ENCODE peak calls at places on chromosomes 12 and 14, in ten cellular contexts. C is GM12865; Z is foreskin fibroblast; S is transverse colon; B is HCT116; V is adipocyte; H is uterus; F is Jurkat, Clone E6-1; W is stomach; O is left ventricle myocardium inferior. N is an unnamed sample.

GRCh38 chr12:107749094-107749493 is 11.8 kb downstream of the PRDM4 start:
- DNase-seq in V (peak), O (no peak), S (no peak), Z (peak), F (no peak), C (no peak), B (no peak), W (no peak), H (no peak), N (no peak)

GRCh38 chr12:49598527-49598926 is 6.9 kb downstream of the FAM186B start:
- DNase-seq in S (no peak), Z (no peak), F (no peak), W (no peak), H (no peak), C (no peak), B (no peak), V (no peak), O (no peak), N (no peak)

GRCh38 chr12:96140110-96140509 is 54.1 kb upstream of the ELK3 start:
- DNase-seq in Z (peak), O (no peak), S (no peak), H (no peak), F (no peak), W (no peak), V (peak), B (no peak), C (no peak), N (no peak)

GRCh38 chr12:8662592-8662991 is at the start of gene MFAP5:
- DNase-seq in H (no peak), F (no peak), Z (peak), S (no peak), W (no peak), C (no peak), O (no peak), B (no peak), V (peak), N (no peak)

GRCh38 chr12:45966486-45966885 is 23.9 kb downstream of the SCAF11 start:
- DNase-seq in W (no peak), B (no peak), S (no peak), O (no peak), V (peak), Z (peak), H (no peak), C (no peak), F (no peak), N (no peak)

GRCh38 chr14:61598980-61599379 is 96.3 kb upstream of the HIF1A start:
- DNase-seq in V (no peak), B (no peak), W (no peak), O (no peak), S (no peak), C (peak), F (no peak), Z (no peak), H (no peak), N (no peak)

GRCh38 chr14:34782031-34782430 is 67.6 kb upstream of the CFL2 start:
- DNase-seq in H (no peak), V (no peak), Z (peak), B (no peak), O (no peak), S (no peak), F (no peak), W (no peak), C (no peak), N (no peak)

GRCh38 chr14:68124885-68125731 is 305.5 kb downstream of the RAD51B start:
- DNase-seq in Z (peak), C (no peak), V (peak), F (no peak), B (no peak), W (no peak), S (no peak), H (no peak), O (no peak), N (no peak)

GRCh38 chr12:91951571-91951970 is 194.1 kb downstream of the BTG1 start:
- DNase-seq in W (no peak), F (no peak), V (peak), Z (peak), C (no peak), B (no peak), O (no peak), H (no peak), S (no peak), N (no peak)

GRCh38 chr12:123617580-123617979 is 15.7 kb downstream of the DDX55 start:
- DNase-seq in B (no peak), S (no peak), O (no peak), Z (no peak), C (no peak), H (no peak), F (no peak), W (no peak), V (no peak), N (no peak)

GRCh38 chr12:122403115-122403770 is 19.2 kb downstream of the CLIP1 start:
- DNase-seq in C (peak), V (no peak), S (no peak), O (no peak), W (no peak), Z (no peak), B (no peak), F (no peak), H (no peak), N (no peak)

GRCh38 chr14:100654814-100655795 is 67.9 kb upstream of the BEGAIN start:
- DNase-seq in W (peak), C (peak), S (peak), O (no peak), H (no peak), Z (no peak), V (no peak), B (no peak), F (no peak), N (no peak)

GRCh38 chr14:100653409-100653808 is 66.2 kb upstream of the BEGAIN start:
- DNase-seq in B (no peak), O (no peak), S (no peak), C (peak), Z (no peak), V (no peak), F (no peak), H (no peak), W (no peak), N (no peak)

GRCh38 chr14:100651999-100652508 is 64.8 kb upstream of the BEGAIN start:
- DNase-seq in V (peak), Z (peak), S (no peak), H (no peak), O (no peak), B (no peak), F (no peak), W (no peak), C (no peak), N (no peak)

GRCh38 chr14:100652739-100653138 is 65.5 kb upstream of the BEGAIN start:
- DNase-seq in W (no peak), V (peak), H (no peak), B (no peak), O (no peak), S (no peak), Z (peak), C (no peak), F (no peak), N (no peak)

GRCh38 chr14:100654025-100654813 is 67.0 kb upstream of the BEGAIN start:
- DNase-seq in O (no peak), F (no peak), Z (no peak), S (no peak), V (no peak), C (peak), B (no peak), W (no peak), H (no peak), N (no peak)
- H3K4me3 ChIP-seq in O (no peak), F (no peak), Z (no peak), S (peak), V (no peak), C (no peak), B (peak), W (no peak), H (no peak), N (no peak)

GRCh38 chr14:73238262-73238852 is 1.1 kb downstream of the PAPLN start:
- DNase-seq in B (peak), V (peak), O (no peak), S (no peak), H (no peak), Z (peak), C (no peak), W (no peak), F (no peak), N (no peak)

GRCh38 chr14:73240816-73241480 is 3.6 kb downstream of the PAPLN start:
- DNase-seq in S (no peak), V (no peak), B (no peak), W (no peak), O (no peak), Z (no peak), F (no peak), H (peak), C (peak), N (no peak)

GRCh38 chr14:73237786-73238261 is 518 bp downstream of the PAPLN start:
- DNase-seq in C (no peak), H (no peak), O (no peak), S (no peak), W (no peak), V (peak), F (no peak), B (no peak), Z (no peak), N (no peak)

GRCh38 chr14:73238941-73239340 is 1.6 kb downstream of the PAPLN start:
- DNase-seq in H (no peak), B (no peak), C (no peak), W (no peak), O (no peak), F (no peak), Z (no peak), V (peak), S (no peak), N (no peak)

GRCh38 chr14:73239463-73240241 is 2.3 kb downstream of the PAPLN start:
- DNase-seq in S (peak), Z (peak), W (no peak), O (peak), F (no peak), B (no peak), C (no peak), V (peak), H (peak), N (no peak)
- H3K4me3 ChIP-seq in S (peak), Z (peak), W (peak), O (peak), F (no peak), B (no peak), C (no peak), V (peak), H (peak), N (peak)

GRCh38 chr14:74953686-74954085 is 1.7 kb downstream of the PGF start:
- DNase-seq in H (no peak), S (no peak), Z (no peak), V (no peak), W (no peak), B (no peak), F (no peak), C (no peak), O (no peak), N (no peak)
- H3K4me3 ChIP-seq in H (no peak), S (no peak), Z (peak), V (no peak), W (peak), B (no peak), F (no peak), C (no peak), O (peak), N (no peak)

GRCh38 chr12:100489326-100489725 is 15.7 kb downstream of the NR1H4 start:
- DNase-seq in C (no peak), O (no peak), V (peak), H (no peak), F (no peak), B (no peak), W (no peak), Z (no peak), S (no peak), N (no peak)
- H3K4me3 ChIP-seq in C (no peak), O (no peak), V (no peak), H (no peak), F (no peak), B (no peak), W (no peak), Z (no peak), S (no peak), N (no peak)

GRCh38 chr12:114399664-114400211 is 6.2 kb downstream of the TBX5 start:
- DNase-seq in B (peak), Z (peak), V (no peak), C (no peak), F (no peak), S (no peak), W (no peak), O (no peak), H (no peak), N (no peak)

GRCh38 chr12:114403044-114403689 is 2.8 kb downstream of the TBX5 start:
- DNase-seq in H (no peak), O (peak), F (no peak), C (no peak), S (no peak), B (no peak), V (no peak), W (no peak), Z (peak), N (no peak)

GRCh38 chr12:114400395-114400794 is 5.5 kb downstream of the TBX5 start:
- DNase-seq in S (no peak), C (no peak), V (no peak), B (no peak), F (no peak), H (no peak), O (peak), Z (peak), W (no peak), N (no peak)

GRCh38 chr12:114401346-114402320 is 4.3 kb downstream of the TBX5 start:
- DNase-seq in S (no peak), V (no peak), W (no peak), Z (peak), C (no peak), O (no peak), H (no peak), F (no peak), B (no peak), N (no peak)

GRCh38 chr12:114400925-114401324 is 5.0 kb downstream of the TBX5 start:
- DNase-seq in V (no peak), H (no peak), F (no peak), Z (peak), B (no peak), C (no peak), O (peak), W (no peak), S (no peak), N (no peak)
- H3K4me3 ChIP-seq in V (peak), H (no peak), F (no peak), Z (peak), B (no peak), C (no peak), O (peak), W (no peak), S (no peak), N (no peak)

DNA sequence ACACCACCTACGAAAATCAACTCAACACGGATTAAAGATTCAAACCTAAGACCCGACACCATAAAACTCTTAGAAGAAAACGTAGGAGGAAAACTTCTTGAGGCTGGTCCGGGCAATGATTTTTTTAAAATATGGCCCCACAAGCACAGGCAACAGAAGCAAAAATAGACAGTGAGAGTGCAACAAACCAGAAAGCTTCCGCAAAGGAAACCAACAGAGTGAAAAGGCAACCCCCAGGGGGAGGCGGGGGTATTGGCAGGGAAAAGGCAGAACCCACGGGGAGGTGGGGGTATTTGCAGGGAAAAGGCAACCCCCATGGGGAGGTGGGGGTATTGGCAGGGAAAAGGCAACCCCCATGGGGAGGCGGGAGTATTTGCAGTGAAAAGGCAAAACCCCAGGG is 20.5 kb upstream of the FBRSL1 start:
- DNase-seq in O (no peak), W (no peak), V (no peak), B (no peak), H (no peak), F (no peak), Z (no peak), S (no peak), C (peak), N (no peak)
- H3K4me3 ChIP-seq in O (no peak), W (no peak), V (no peak), B (no peak), H (no peak), F (no peak), Z (no peak), S (no peak), C (peak), N (no peak)

GRCh38 chr12:110330544-110330943 is 49.5 kb downstream of the ATP2A2 start:
- DNase-seq in O (no peak), F (no peak), H (no peak), Z (peak), S (no peak), B (no peak), V (peak), C (no peak), W (no peak), N (no peak)

GRCh38 chr12:110330124-110330523 is 49.1 kb downstream of the ATP2A2 start:
- DNase-seq in F (no peak), Z (no peak), W (no peak), H (no peak), S (no peak), O (no peak), B (no peak), V (no peak), C (no peak), N (no peak)

GRCh38 chr12:110335481-110336045 is 54.5 kb downstream of the ATP2A2 start:
- DNase-seq in O (no peak), Z (no peak), V (no peak), W (no peak), S (no peak), B (no peak), H (no peak), F (no peak), C (no peak), N (no peak)

GRCh38 chr12:110329710-110330109 is 48.7 kb downstream of the ATP2A2 start:
- DNase-seq in B (no peak), H (no peak), C (no peak), S (no peak), V (no peak), O (no peak), Z (no peak), F (no peak), W (no peak), N (no peak)

DNA sequence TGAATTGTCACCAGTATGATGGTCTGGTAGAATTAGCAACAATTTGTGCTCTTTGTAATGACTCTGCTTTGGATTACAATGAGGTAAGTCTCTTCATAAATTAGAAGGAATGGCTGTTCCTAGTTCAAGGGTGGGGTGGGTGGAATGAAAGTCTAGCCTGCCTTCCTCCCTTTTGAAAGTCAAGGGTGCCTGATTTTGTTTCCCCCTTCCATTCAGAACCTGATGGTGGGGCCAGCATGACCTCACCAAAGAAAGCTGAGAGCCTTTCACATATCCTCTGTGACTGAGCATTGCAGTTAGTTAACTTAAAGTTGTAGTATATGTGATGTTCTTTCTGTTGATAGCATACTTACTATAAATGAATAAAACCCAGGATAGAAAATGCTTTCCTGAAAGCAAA is 52.2 kb downstream of the ATP2A2 start:
- DNase-seq in F (no peak), Z (no peak), S (no peak), V (no peak), H (no peak), B (no peak), C (no peak), O (no peak), W (no peak), N (no peak)
- H3K4me3 ChIP-seq in F (no peak), Z (no peak), S (no peak), V (no peak), H (no peak), B (no peak), C (no peak), O (no peak), W (no peak), N (no peak)

N was measured in dorsolateral prefrontal cortex.